ENCODE peak calls at places on chromosomes 11 and 22, in six cellular contexts. J is mesothelial cell of epicardium, B is GM10248, U is cardiac muscle cell, Q is fibroblast of lung, X is progenitor cell of endocrine pancreas. A is an unnamed sample.
A peak's percentile ranks its signal among the peaks of the same experiment; 100 is the strongest.

GRCh38 chr11:95065336-95065735 is 1.4 kb upstream of the SRSF8 start:
- DNase-seq in B (no peak), J (no peak), U (no peak), X (no peak), Q (no peak), A (no peak)

GRCh38 chr22:19420321-19420720 is 11.2 kb downstream of the HIRA start:
- DNase-seq in U (no peak), J (no peak), X (no peak), B (no peak), Q (no peak), A (no peak)

GRCh38 chr11:2532704-2533641 is 88.2 kb downstream of the KCNQ1 start:
- DNase-seq in U (peak; percentile 96), Q (peak; percentile 83), B (peak; percentile 89), X (peak; percentile 95), J (peak; percentile 97), A (peak; percentile 48)

GRCh38 chr11:121650520-121651266 is 197.9 kb upstream of the SORL1-AS1 start:
- DNase-seq in X (no peak), B (peak; percentile 22), J (no peak), U (no peak), Q (no peak), A (no peak)

GRCh38 chr11:110490886-110491285 is 61.1 kb downstream of the FDX1 start:
- DNase-seq in Q (peak; percentile 65), X (no peak), B (no peak), J (no peak), U (no peak), A (no peak)

GRCh38 chr11:81359476-81359875 is 1374.2 kb downstream of the FAM181B start:
- DNase-seq in J (no peak), B (no peak), X (no peak), Q (no peak), U (no peak), A (no peak)

GRCh38 chr11:27279491-27279890 is 83.5 kb downstream of the CCDC34 start:
- DNase-seq in X (no peak), U (no peak), J (no peak), B (no peak), Q (no peak), A (no peak)

GRCh38 chr11:119023741-119024140 is 5.2 kb downstream of the TRAPPC4 start:
- DNase-seq in Q (peak; percentile 49), J (no peak), X (no peak), U (no peak), B (no peak), A (no peak)

GRCh38 chr11:82734120-82734479 is 436 bp upstream of the FAM181B start:
- DNase-seq in J (no peak), Q (no peak), U (no peak), X (no peak), B (no peak), A (no peak)

GRCh38 chr11:46664612-46665011 is 35.8 kb downstream of the ARHGAP1 start:
- DNase-seq in U (no peak), Q (no peak), B (no peak), J (no peak), X (no peak), A (no peak)

GRCh38 chr11:33773399-33774355 is 643 bp downstream of the FBXO3 start:
- DNase-seq in B (peak; percentile 36), U (peak; percentile 39), Q (peak; percentile 25), J (no peak), X (peak; percentile 34), A (no peak)

GRCh38 chr11:10438451-10438850 is 16.6 kb upstream of the AMPD3 start:
- DNase-seq in U (no peak), X (no peak), Q (peak; percentile 59), B (no peak), J (no peak), A (no peak)

GRCh38 chr11:118900535-118901384 is 17.1 kb downstream of the CXCR5 start:
- DNase-seq in B (no peak), Q (no peak), J (no peak), X (no peak), U (no peak), A (no peak)

GRCh38 chr11:14622241-14622954 is 21.2 kb upstream of the PDE3B start:
- DNase-seq in Q (no peak), X (no peak), U (no peak), B (no peak), J (no peak), A (no peak)

GRCh38 chr11:34830648-34831047 is 85.5 kb downstream of the APIP start:
- DNase-seq in B (no peak), X (no peak), U (no peak), J (no peak), Q (peak; percentile 21), A (no peak)

GRCh38 chr11:11931461-11932055 is 76.9 kb downstream of the DKK3 start:
- DNase-seq in B (peak; percentile 5), X (no peak), J (no peak), Q (peak; percentile 68), U (peak; percentile 66), A (no peak)

GRCh38 chr11:124817036-124817435 is 16.8 kb upstream of the MSANTD2 start:
- DNase-seq in J (no peak), U (no peak), B (no peak), Q (no peak), X (no peak), A (no peak)

GRCh38 chr11:120759046-120759445 is 247.5 kb downstream of the GRIK4 start:
- DNase-seq in J (no peak), B (no peak), Q (no peak), U (no peak), X (no peak), A (no peak)

GRCh38 chr11:66373261-66373660 is 1.7 kb upstream of the SLC29A2 start:
- DNase-seq in U (peak; percentile 42), B (no peak), J (no peak), Q (no peak), X (no peak), A (no peak)

GRCh38 chr11:126265801-126266200 is 2.9 kb downstream of the SRPRA start:
- DNase-seq in U (no peak), B (no peak), Q (peak; percentile 10), J (no peak), X (no peak), A (no peak)
- TF ChIP-seq CTCF in U (no peak), B (no peak), Q (no peak), J (no peak), X (no peak), A (no peak)

DNA sequence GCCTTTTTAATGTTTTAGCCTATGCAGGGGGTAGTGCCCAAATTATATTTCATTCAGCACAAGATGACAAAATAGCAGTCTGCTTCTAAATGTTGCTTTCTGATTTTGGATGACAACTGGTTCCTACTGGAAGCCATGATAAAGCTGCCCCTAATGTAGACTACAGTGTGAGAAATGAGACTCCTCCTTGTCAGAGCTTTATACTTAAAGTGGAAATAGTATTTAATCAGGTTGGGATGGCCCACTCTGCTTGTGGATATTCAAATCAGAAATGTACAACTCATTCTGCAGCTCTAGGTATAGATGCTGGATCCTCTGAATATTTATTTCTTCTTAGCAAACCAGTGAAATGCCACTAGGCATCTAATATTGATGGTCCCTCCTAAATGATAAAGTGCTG is 171.3 kb downstream of the SOX6 start:
- DNase-seq in J (no peak), B (no peak), Q (no peak), X (no peak), U (no peak), A (no peak)
- TF ChIP-seq CTCF in J (no peak), B (no peak), Q (no peak), X (no peak), U (no peak), A (no peak)

GRCh38 chr11:72222907-72223614 is 1.5 kb upstream of the INPPL1 start:
- DNase-seq in J (peak; percentile 94), X (peak; percentile 90), Q (peak; percentile 93), B (peak; percentile 93), U (peak; percentile 98), A (no peak)
- TF ChIP-seq CTCF in J (no peak), X (peak; percentile 13), Q (peak; percentile 33), B (no peak), U (peak; percentile 33), A (no peak)

DNA sequence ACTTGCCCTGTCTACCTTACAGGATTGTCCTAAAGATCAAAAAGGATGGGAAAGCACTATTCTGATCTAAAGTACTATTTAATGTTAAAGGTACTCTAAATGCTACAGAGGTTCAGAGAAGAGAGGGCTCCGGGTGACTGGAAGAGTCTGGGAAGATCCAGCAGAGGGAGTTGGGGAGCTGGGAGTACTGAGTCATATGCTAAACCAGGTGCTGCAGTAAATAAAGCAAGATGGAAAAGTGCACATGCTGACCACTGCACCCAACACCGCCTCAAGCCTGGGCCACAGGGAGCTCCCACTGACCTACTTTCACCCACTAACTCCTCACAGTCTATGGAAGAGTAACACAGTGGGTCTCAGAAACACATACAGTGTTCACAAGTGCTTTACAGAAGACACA is 49.3 kb downstream of the WT1 start:
- DNase-seq in X (no peak), B (no peak), Q (peak; percentile 37), U (peak; percentile 55), J (no peak), A (no peak)
- TF ChIP-seq CTCF in X (peak; percentile 58), B (peak; percentile 20), Q (peak; percentile 74), U (peak; percentile 84), J (no peak), A (peak; percentile 11)

GRCh38 chr22:41963453-41964105 is 5.7 kb upstream of the SEPTIN3 start:
- DNase-seq in X (no peak), J (no peak), B (no peak), Q (peak; percentile 60), U (no peak), A (no peak)

GRCh38 chr22:41952713-41953112 is 763 bp downstream of the SMIM45 start:
- DNase-seq in X (no peak), J (no peak), U (no peak), Q (no peak), B (no peak), A (no peak)

GRCh38 chr22:41957941-41958556 is 6.1 kb downstream of the SMIM45 start:
- DNase-seq in X (no peak), J (no peak), B (no peak), U (no peak), Q (no peak), A (no peak)
- TF ChIP-seq CTCF in X (peak; percentile 6), J (peak; percentile 58), B (no peak), U (no peak), Q (no peak), A (no peak)

A was measured in D721Med.